ENCODE peak calls at places on chromosomes 2 and 18, in six cellular contexts. One of them, this sample, is unnamed. For H3K27me3, the result is how much of the 10 kb centered on the place peaks cover.

GRCh38 chr2:18520605-18521031 is 39.8 kb downstream of the RDH14 start:
- DNase-seq in PC-9: peak
- DNase-seq in neuronal stem cell: peak
- DNase-seq in IMR-90: peak
- DNase-seq in astrocyte: peak
- DNase-seq in DND-41: peak
- DNase-seq in this sample: peak

GRCh38 chr2:64586883-64587481 is 62.9 kb downstream of the AFTPH start:
- DNase-seq in DND-41: no peak
- DNase-seq in PC-9: peak
- DNase-seq in IMR-90: peak
- DNase-seq in astrocyte: peak
- DNase-seq in neuronal stem cell: peak
- DNase-seq in this sample: peak

GRCh38 chr2:19033240-19033639 is 325.2 kb downstream of the OSR1 start:
- DNase-seq in astrocyte: no peak
- DNase-seq in DND-41: no peak
- DNase-seq in neuronal stem cell: no peak
- DNase-seq in PC-9: no peak
- DNase-seq in IMR-90: peak
- DNase-seq in this sample: no peak

GRCh38 chr2:41963661-41964525 is 83.9 kb upstream of the PKDCC start:
- DNase-seq in IMR-90: peak
- DNase-seq in neuronal stem cell: no peak
- DNase-seq in PC-9: peak
- DNase-seq in astrocyte: peak
- DNase-seq in DND-41: no peak
- DNase-seq in this sample: peak

GRCh38 chr2:84495539-84496146 is 20.7 kb upstream of the DNAH6 start:
- DNase-seq in PC-9: no peak
- DNase-seq in IMR-90: peak
- DNase-seq in astrocyte: peak
- DNase-seq in neuronal stem cell: peak
- DNase-seq in DND-41: peak
- DNase-seq in this sample: no peak

GRCh38 chr2:117960231-117960630 is 53.6 kb downstream of the CCDC93 start:
- DNase-seq in DND-41: no peak
- DNase-seq in neuronal stem cell: no peak
- DNase-seq in astrocyte: peak
- DNase-seq in IMR-90: peak
- DNase-seq in PC-9: no peak
- DNase-seq in this sample: no peak

GRCh38 chr2:15939556-15939853 is 845 bp upstream of the MYCN start:
- DNase-seq in astrocyte: no peak
- DNase-seq in neuronal stem cell: no peak
- DNase-seq in PC-9: no peak
- DNase-seq in IMR-90: no peak
- DNase-seq in DND-41: no peak
- DNase-seq in this sample: peak

GRCh38 chr2:69973335-69973735 is 11.9 kb upstream of the ASPRV1 start:
- DNase-seq in astrocyte: peak
- DNase-seq in DND-41: no peak
- DNase-seq in neuronal stem cell: no peak
- DNase-seq in PC-9: no peak
- DNase-seq in IMR-90: peak
- DNase-seq in this sample: no peak

GRCh38 chr2:237354930-237355329 is 59.0 kb downstream of the COL6A3 start:
- DNase-seq in neuronal stem cell: no peak
- DNase-seq in astrocyte: peak
- DNase-seq in IMR-90: peak
- DNase-seq in PC-9: no peak
- DNase-seq in DND-41: no peak
- DNase-seq in this sample: peak

GRCh38 chr18:68397241-68398035 is 317.5 kb downstream of the TMX3 start:
- DNase-seq in astrocyte: peak
- DNase-seq in IMR-90: peak
- DNase-seq in DND-41: no peak
- DNase-seq in neuronal stem cell: no peak
- DNase-seq in PC-9: no peak
- DNase-seq in this sample: peak

GRCh38 chr2:174663572-174663971 is 66.0 kb upstream of the WIPF1 start:
- DNase-seq in DND-41: no peak
- DNase-seq in PC-9: no peak
- DNase-seq in astrocyte: peak
- DNase-seq in neuronal stem cell: no peak
- DNase-seq in IMR-90: no peak
- DNase-seq in this sample: peak

GRCh38 chr18:31241900-31242409 is 76.0 kb upstream of the DSG1 start:
- DNase-seq in astrocyte: peak
- DNase-seq in DND-41: no peak
- DNase-seq in neuronal stem cell: no peak
- DNase-seq in PC-9: peak
- DNase-seq in IMR-90: peak
- DNase-seq in this sample: no peak

GRCh38 chr18:78268226-78268625 is 711.4 kb upstream of the SALL3 start:
- DNase-seq in astrocyte: no peak
- DNase-seq in IMR-90: no peak
- DNase-seq in neuronal stem cell: no peak
- DNase-seq in PC-9: no peak
- DNase-seq in DND-41: no peak
- DNase-seq in this sample: no peak

GRCh38 chr2:44100351-44100750 is 68.3 kb upstream of the PPM1B start:
- DNase-seq in neuronal stem cell: no peak
- DNase-seq in DND-41: no peak
- DNase-seq in PC-9: peak
- DNase-seq in astrocyte: peak
- DNase-seq in IMR-90: peak
- DNase-seq in this sample: peak

GRCh38 chr18:2515908-2516625 is 55.2 kb downstream of the METTL4 start:
- DNase-seq in IMR-90: peak
- DNase-seq in astrocyte: peak
- DNase-seq in PC-9: peak
- DNase-seq in DND-41: no peak
- DNase-seq in neuronal stem cell: no peak
- DNase-seq in this sample: peak

GRCh38 chr18:55097406-55098170 is 138.3 kb upstream of the CCDC68 start:
- DNase-seq in DND-41: no peak
- DNase-seq in astrocyte: peak
- DNase-seq in neuronal stem cell: no peak
- DNase-seq in PC-9: peak
- DNase-seq in IMR-90: no peak
- DNase-seq in this sample: no peak

GRCh38 chr2:32357545-32358482 is 991 bp downstream of the BIRC6 start:
- DNase-seq in neuronal stem cell: peak
- DNase-seq in astrocyte: peak
- DNase-seq in PC-9: peak
- DNase-seq in DND-41: peak
- DNase-seq in IMR-90: peak
- DNase-seq in this sample: peak

GRCh38 chr2:67839242-67839641 is 223.6 kb downstream of the C1D start:
- DNase-seq in PC-9: no peak
- DNase-seq in IMR-90: peak
- DNase-seq in astrocyte: peak
- DNase-seq in neuronal stem cell: no peak
- DNase-seq in DND-41: no peak
- DNase-seq in this sample: peak

GRCh38 chr2:207121784-207122183 is 44.0 kb downstream of the KLF7 start:
- DNase-seq in astrocyte: peak
- DNase-seq in neuronal stem cell: no peak
- DNase-seq in PC-9: peak
- DNase-seq in DND-41: no peak
- DNase-seq in IMR-90: peak
- DNase-seq in this sample: peak

GRCh38 chr18:28176933-28177827 is at the start of gene CDH2:
- DNase-seq in astrocyte: peak
- DNase-seq in DND-41: peak
- DNase-seq in neuronal stem cell: peak
- DNase-seq in PC-9: no peak
- DNase-seq in IMR-90: peak
- DNase-seq in this sample: peak

GRCh38 chr18:28177828-28178635 is 1.1 kb upstream of the CDH2 start:
- DNase-seq in DND-41: peak
- DNase-seq in neuronal stem cell: peak
- DNase-seq in astrocyte: peak
- DNase-seq in IMR-90: peak
- DNase-seq in PC-9: no peak
- DNase-seq in this sample: peak

GRCh38 chr18:28175047-28175929 is 1.6 kb downstream of the CDH2 start:
- DNase-seq in DND-41: peak
- DNase-seq in PC-9: no peak
- DNase-seq in neuronal stem cell: peak
- DNase-seq in astrocyte: peak
- DNase-seq in IMR-90: peak
- DNase-seq in this sample: peak

GRCh38 chr18:28175930-28176673 is 828 bp downstream of the CDH2 start:
- DNase-seq in DND-41: peak
- DNase-seq in astrocyte: no peak
- DNase-seq in neuronal stem cell: peak
- DNase-seq in IMR-90: peak
- DNase-seq in PC-9: no peak
- DNase-seq in this sample: peak

DNA sequence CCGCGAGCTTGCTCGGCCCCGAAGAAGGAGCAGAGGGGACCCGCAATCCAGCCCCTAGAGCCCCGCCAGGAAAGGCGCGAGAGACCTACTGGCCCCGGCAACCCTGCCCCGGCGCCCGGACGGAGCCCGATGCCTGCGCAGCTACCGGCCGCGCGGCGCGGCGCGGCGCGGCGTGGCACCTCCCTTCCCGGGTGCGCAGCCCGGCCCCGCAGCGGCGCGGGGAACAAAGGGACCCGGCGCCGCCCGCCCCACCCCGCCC is 327 bp downstream of the CDH2 start:
- DNase-seq in DND-41: no peak
- DNase-seq in neuronal stem cell: no peak
- DNase-seq in astrocyte: no peak
- DNase-seq in IMR-90: no peak
- DNase-seq in PC-9: no peak
- DNase-seq in this sample: no peak
- H3K27me3 ChIP-seq in DND-41: under half
- H3K27me3 ChIP-seq in neuronal stem cell: under half
- H3K27me3 ChIP-seq in astrocyte: under half
- H3K27me3 ChIP-seq in IMR-90: under half
- H3K27me3 ChIP-seq in PC-9: under half
- H3K27me3 ChIP-seq in this sample: under half

GRCh38 chr2:231371430-231372054 is 24.0 kb upstream of the B3GNT7 start:
- DNase-seq in IMR-90: no peak
- DNase-seq in astrocyte: no peak
- DNase-seq in neuronal stem cell: no peak
- DNase-seq in DND-41: no peak
- DNase-seq in PC-9: no peak
- DNase-seq in this sample: no peak

GRCh38 chr2:231370749-231371429 is 24.6 kb upstream of the B3GNT7 start:
- DNase-seq in DND-41: no peak
- DNase-seq in IMR-90: no peak
- DNase-seq in astrocyte: no peak
- DNase-seq in PC-9: no peak
- DNase-seq in neuronal stem cell: no peak
- DNase-seq in this sample: no peak

GRCh38 chr2:231370429-231370748 is 25.1 kb upstream of the B3GNT7 start:
- DNase-seq in PC-9: no peak
- DNase-seq in IMR-90: no peak
- DNase-seq in DND-41: no peak
- DNase-seq in astrocyte: no peak
- DNase-seq in neuronal stem cell: no peak
- DNase-seq in this sample: no peak

GRCh38 chr2:231372326-231372725 is 23.2 kb upstream of the B3GNT7 start:
- DNase-seq in PC-9: no peak
- DNase-seq in neuronal stem cell: no peak
- DNase-seq in DND-41: no peak
- DNase-seq in IMR-90: no peak
- DNase-seq in astrocyte: no peak
- DNase-seq in this sample: no peak

DNA sequence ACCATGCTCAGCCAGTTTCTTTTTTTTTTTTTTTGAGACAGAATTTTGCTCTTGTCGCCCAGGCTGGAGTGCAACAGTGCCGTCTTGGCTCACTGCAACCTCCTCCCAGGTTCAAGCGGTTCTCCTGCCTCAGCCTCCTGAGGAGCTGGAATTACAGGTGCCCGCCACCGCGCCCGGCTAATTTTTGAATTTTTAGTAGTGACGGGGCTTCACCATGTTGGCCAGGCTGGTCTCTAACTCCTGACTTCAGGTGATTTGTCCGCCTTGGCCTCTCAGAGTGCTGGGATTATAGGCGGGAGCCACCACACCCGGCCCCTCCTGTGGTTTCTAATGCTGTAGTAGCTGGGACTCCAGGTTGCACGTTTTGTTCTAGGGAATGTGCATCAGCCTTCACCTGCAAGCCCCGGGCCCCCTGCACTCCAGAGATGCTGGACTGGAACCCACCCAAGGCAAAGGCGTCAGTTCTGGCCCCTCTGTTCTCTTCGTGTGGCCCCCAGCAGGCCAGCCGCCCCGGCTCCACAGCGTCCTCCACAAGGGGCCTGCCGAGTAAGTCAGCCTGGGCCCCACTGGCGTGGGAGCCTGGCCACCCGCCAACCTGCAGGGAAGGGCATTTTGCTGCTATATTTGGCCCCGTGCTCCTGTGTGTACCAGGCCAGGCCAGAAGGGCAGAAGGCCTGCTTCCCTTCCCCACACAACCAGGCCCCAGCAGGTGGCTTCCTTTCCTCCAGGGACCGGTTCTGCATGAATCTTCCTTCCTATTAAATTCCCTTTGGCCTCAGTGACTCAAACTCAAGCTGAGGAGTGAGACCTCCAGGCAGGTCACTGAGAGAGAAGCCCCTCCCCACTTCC is 25.7 kb upstream of the B3GNT7 start:
- DNase-seq in DND-41: no peak
- DNase-seq in PC-9: peak
- DNase-seq in neuronal stem cell: no peak
- DNase-seq in astrocyte: no peak
- DNase-seq in IMR-90: no peak
- DNase-seq in this sample: peak
- H3K4me2 ChIP-seq in DND-41: no peak
- H3K4me2 ChIP-seq in PC-9: peak
- H3K4me2 ChIP-seq in neuronal stem cell: no peak
- H3K4me2 ChIP-seq in astrocyte: no peak
- H3K4me2 ChIP-seq in IMR-90: no peak
- H3K4me2 ChIP-seq in this sample: no peak

DNA sequence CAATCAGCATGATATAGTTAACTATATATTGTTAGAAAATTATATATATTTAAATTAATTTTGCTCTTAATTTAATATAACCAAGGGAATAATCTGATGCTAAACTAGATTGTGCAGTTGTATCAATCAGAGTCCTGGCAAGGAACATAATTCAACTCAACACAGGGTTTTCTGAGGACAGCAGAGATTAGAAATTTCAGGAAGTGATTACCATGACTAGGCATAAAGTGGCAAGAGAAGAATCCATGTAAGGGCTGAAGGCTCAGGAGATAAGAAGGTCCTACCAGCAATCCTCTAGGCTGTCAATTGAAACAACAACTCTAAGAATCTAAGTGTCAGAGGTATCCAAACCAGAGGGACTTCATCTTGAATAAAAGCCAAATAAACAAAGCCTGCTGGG is 807.8 kb downstream of the DSC3 start:
- DNase-seq in PC-9: no peak
- DNase-seq in DND-41: no peak
- DNase-seq in IMR-90: no peak
- DNase-seq in neuronal stem cell: no peak
- DNase-seq in astrocyte: no peak
- DNase-seq in this sample: no peak
- H3K27ac ChIP-seq in PC-9: no peak
- H3K27ac ChIP-seq in DND-41: no peak
- H3K27ac ChIP-seq in IMR-90: no peak
- H3K27ac ChIP-seq in neuronal stem cell: no peak
- H3K27ac ChIP-seq in astrocyte: no peak
- H3K27ac ChIP-seq in this sample: no peak

GRCh38 chr2:72141881-72142742 is 5.5 kb downstream of the CYP26B1 start:
- DNase-seq in astrocyte: no peak
- DNase-seq in IMR-90: no peak
- DNase-seq in neuronal stem cell: no peak
- DNase-seq in PC-9: no peak
- DNase-seq in DND-41: no peak
- DNase-seq in this sample: no peak
- H3K27me3 ChIP-seq in astrocyte: under half
- H3K27me3 ChIP-seq in IMR-90: half or more
- H3K27me3 ChIP-seq in neuronal stem cell: under half
- H3K27me3 ChIP-seq in PC-9: under half
- H3K27me3 ChIP-seq in DND-41: under half
- H3K27me3 ChIP-seq in this sample: under half